ENCODE peak calls at places on chromosomes 13 and 19, in four cellular contexts. One of them, this sample, is unnamed.

GRCh38 chr13:41691276-41691675 is 233.9 kb downstream of the RGCC start:
- DNase-seq in glutamatergic neuron: no peak
- DNase-seq in cardiac fibroblast: peak
- DNase-seq in AG09319: no peak
- DNase-seq in this sample: no peak

GRCh38 chr19:2627319-2627829 is 75.1 kb downstream of the GNG7 start:
- DNase-seq in AG09319: peak
- DNase-seq in glutamatergic neuron: no peak
- DNase-seq in cardiac fibroblast: peak
- DNase-seq in this sample: no peak

GRCh38 chr13:84684804-84685203 is 802.5 kb upstream of the SLITRK1 start:
- DNase-seq in cardiac fibroblast: no peak
- DNase-seq in glutamatergic neuron: no peak
- DNase-seq in AG09319: no peak
- DNase-seq in this sample: no peak

GRCh38 chr19:12867120-12868099 is 13.8 kb downstream of the DNASE2 start:
- DNase-seq in AG09319: no peak
- DNase-seq in glutamatergic neuron: peak
- DNase-seq in cardiac fibroblast: peak
- DNase-seq in this sample: peak

GRCh38 chr13:112603641-112604220 is 15.8 kb upstream of the TUBGCP3 start:
- DNase-seq in glutamatergic neuron: no peak
- DNase-seq in AG09319: no peak
- DNase-seq in cardiac fibroblast: peak
- DNase-seq in this sample: no peak

GRCh38 chr13:77752512-77753069 is 55.1 kb downstream of the SLAIN1 start:
- DNase-seq in AG09319: no peak
- DNase-seq in cardiac fibroblast: no peak
- DNase-seq in glutamatergic neuron: no peak
- DNase-seq in this sample: no peak

GRCh38 chr13:109945206-109945960 is 159.0 kb upstream of the IRS2 start:
- DNase-seq in AG09319: peak
- DNase-seq in cardiac fibroblast: peak
- DNase-seq in glutamatergic neuron: no peak
- DNase-seq in this sample: no peak

GRCh38 chr13:41651413-41652068 is 194.2 kb downstream of the RGCC start:
- DNase-seq in glutamatergic neuron: no peak
- DNase-seq in cardiac fibroblast: peak
- DNase-seq in AG09319: no peak
- DNase-seq in this sample: no peak

GRCh38 chr13:46184277-46184699 is 2.3 kb upstream of the LCP1 start:
- DNase-seq in glutamatergic neuron: peak
- DNase-seq in AG09319: no peak
- DNase-seq in cardiac fibroblast: peak
- DNase-seq in this sample: peak

DNA sequence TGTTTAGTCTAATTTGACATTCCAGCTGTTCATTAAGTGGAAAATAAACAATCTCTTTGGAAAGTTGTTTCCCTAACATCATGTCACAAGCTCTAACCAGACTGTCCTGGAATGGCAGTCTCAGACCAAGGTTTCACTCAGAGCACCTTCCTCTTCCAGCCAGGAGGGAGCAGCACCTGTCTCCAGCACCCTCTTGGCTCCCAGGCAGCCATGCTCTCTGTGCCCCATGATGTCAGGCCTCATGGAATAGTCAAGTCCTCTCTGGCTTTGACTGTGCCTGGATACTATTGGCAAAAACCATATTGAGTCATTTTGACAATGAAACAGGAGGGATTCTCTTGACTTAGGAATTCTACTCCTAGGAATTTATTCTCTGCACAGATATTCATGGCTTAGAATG is 171.4 kb downstream of the OXGR1 start:
- DNase-seq in cardiac fibroblast: peak
- DNase-seq in AG09319: no peak
- DNase-seq in glutamatergic neuron: peak
- DNase-seq in this sample: peak
- TF ChIP-seq CTCF in cardiac fibroblast: peak
- TF ChIP-seq CTCF in AG09319: no peak
- TF ChIP-seq CTCF in glutamatergic neuron: no peak
- TF ChIP-seq CTCF in this sample: peak

GRCh38 chr19:18388328-18389094 is 2.6 kb downstream of the GDF15 start:
- DNase-seq in AG09319: no peak
- DNase-seq in cardiac fibroblast: peak
- DNase-seq in glutamatergic neuron: peak
- DNase-seq in this sample: peak

GRCh38 chr19:18390075-18390909 is 4.3 kb downstream of the GDF15 start:
- DNase-seq in cardiac fibroblast: peak
- DNase-seq in AG09319: no peak
- DNase-seq in glutamatergic neuron: no peak
- DNase-seq in this sample: no peak

GRCh38 chr19:18391509-18392075 is 5.6 kb downstream of the GDF15 start:
- DNase-seq in AG09319: no peak
- DNase-seq in glutamatergic neuron: no peak
- DNase-seq in cardiac fibroblast: no peak
- DNase-seq in this sample: no peak

GRCh38 chr19:18389095-18389735 is 3.3 kb downstream of the GDF15 start:
- DNase-seq in AG09319: no peak
- DNase-seq in cardiac fibroblast: no peak
- DNase-seq in glutamatergic neuron: no peak
- DNase-seq in this sample: no peak

DNA sequence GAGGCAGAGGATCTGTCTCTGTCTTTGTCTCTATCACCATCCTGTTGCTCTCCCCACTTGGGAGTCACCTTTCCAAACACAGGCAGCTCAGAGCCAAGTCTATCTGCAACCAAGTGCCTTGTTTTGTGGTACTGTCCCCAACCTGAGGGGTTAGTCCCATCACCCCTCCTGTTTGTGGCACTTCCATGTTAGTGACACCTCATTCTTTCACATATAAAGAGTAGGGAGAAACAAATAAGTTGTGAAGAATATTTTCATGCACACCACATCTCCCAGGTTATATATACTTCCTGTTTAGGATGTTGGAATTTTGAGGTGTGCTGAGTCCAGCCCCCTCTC is 3.7 kb downstream of the GDF15 start:
- DNase-seq in AG09319: no peak
- DNase-seq in glutamatergic neuron: no peak
- DNase-seq in cardiac fibroblast: no peak
- DNase-seq in this sample: no peak
- TF ChIP-seq CTCF in AG09319: no peak
- TF ChIP-seq CTCF in glutamatergic neuron: no peak
- TF ChIP-seq CTCF in cardiac fibroblast: no peak
- TF ChIP-seq CTCF in this sample: no peak

GRCh38 chr13:61685683-61686013 is 270.0 kb upstream of the PCDH20 start:
- DNase-seq in AG09319: no peak
- DNase-seq in glutamatergic neuron: no peak
- DNase-seq in cardiac fibroblast: no peak
- DNase-seq in this sample: peak
- TF ChIP-seq CTCF in AG09319: no peak
- TF ChIP-seq CTCF in glutamatergic neuron: no peak
- TF ChIP-seq CTCF in cardiac fibroblast: no peak
- TF ChIP-seq CTCF in this sample: no peak

GRCh38 chr19:3699071-3699740 is 1.1 kb downstream of the PIP5K1C start:
- DNase-seq in cardiac fibroblast: peak
- DNase-seq in glutamatergic neuron: no peak
- DNase-seq in AG09319: peak
- DNase-seq in this sample: no peak
- TF ChIP-seq CTCF in cardiac fibroblast: no peak
- TF ChIP-seq CTCF in glutamatergic neuron: no peak
- TF ChIP-seq CTCF in AG09319: no peak
- TF ChIP-seq CTCF in this sample: no peak